ENCODE peak calls at places on chromosomes 2 and 18, in four cellular contexts. A, X, N and V are unnamed samples.

GRCh38 chr2:86225581-86225980 is 26.3 kb downstream of the MRPL35 start:
- DNase-seq in A (no peak), X (no peak), N (no peak), V (peak; percentile 57)

GRCh38 chr2:108315408-108316193 is 26.9 kb downstream of the SULT1C2 start:
- DNase-seq in A (no peak), X (peak; percentile 52), N (no peak), V (no peak)

GRCh38 chr2:66508358-66509071 is 73.6 kb downstream of the MEIS1 start:
- DNase-seq in A (no peak), X (no peak), N (no peak), V (no peak)

GRCh38 chr2:187640926-187641510 is 86.8 kb upstream of the TFPI start:
- DNase-seq in A (no peak), X (no peak), N (no peak), V (no peak)

GRCh38 chr2:159206736-159207380 is 79.6 kb downstream of the WDSUB1 start:
- DNase-seq in A (no peak), X (no peak), N (no peak), V (no peak)

GRCh38 chr2:8525582-8526402 is 156.1 kb upstream of the ID2 start:
- DNase-seq in A (peak; percentile 95), X (peak; percentile 92), N (peak; percentile 26), V (peak; percentile 90)

GRCh38 chr2:132929786-132930185 is 259.8 kb upstream of the LYPD1 start:
- DNase-seq in A (no peak), X (no peak), N (no peak), V (no peak)

GRCh38 chr2:118847447-118848172 is at the start of gene EN1:
- DNase-seq in A (peak; percentile 86), X (no peak), N (peak; percentile 82), V (no peak)

GRCh38 chr2:109437325-109438090 is 176.3 kb downstream of the SEPTIN10 start:
- DNase-seq in A (no peak), X (no peak), N (no peak), V (no peak)

GRCh38 chr2:138632066-138632465 is 130.5 kb downstream of the SPOPL start:
- DNase-seq in A (no peak), X (no peak), N (no peak), V (no peak)

GRCh38 chr2:188766086-188766856 is 207.9 kb upstream of the COL3A1 start:
- DNase-seq in A (no peak), X (no peak), N (no peak), V (no peak)

GRCh38 chr2:19358242-19359020 is at the start of gene OSR1:
- DNase-seq in A (no peak), X (peak; percentile 53), N (peak; percentile 15), V (no peak)

GRCh38 chr2:49619804-49620203 is 465.5 kb upstream of the FSHR start:
- DNase-seq in A (no peak), X (peak; percentile 18), N (peak; percentile 5), V (no peak)

GRCh38 chr2:43537137-43537536 is 58.7 kb downstream of the THADA start:
- DNase-seq in A (no peak), X (no peak), N (no peak), V (no peak)

GRCh38 chr2:198326431-198326830 is 522.0 kb downstream of the PLCL1 start:
- DNase-seq in A (no peak), X (no peak), N (no peak), V (no peak)

GRCh38 chr2:134191835-134192234 is 62.0 kb upstream of the MGAT5 start:
- DNase-seq in A (no peak), X (no peak), N (no peak), V (no peak)

GRCh38 chr2:74507926-74508520 is 528 bp upstream of the PCGF1 start:
- DNase-seq in A (peak; percentile 42), X (no peak), N (peak; percentile 39), V (no peak)

GRCh38 chr2:96116424-96116878 is at the start of gene ADRA2B:
- DNase-seq in A (peak; percentile 80), X (no peak), N (peak; percentile 74), V (no peak)

GRCh38 chr18:57353940-57354461 is 1.6 kb downstream of the ST8SIA3 start:
- DNase-seq in A (peak; percentile 54), X (peak; percentile 2), N (peak; percentile 74), V (no peak)

GRCh38 chr2:45008296-45009129 is 739 bp downstream of the SIX2 start:
- DNase-seq in A (no peak), X (no peak), N (peak; percentile 19), V (no peak)

DNA sequence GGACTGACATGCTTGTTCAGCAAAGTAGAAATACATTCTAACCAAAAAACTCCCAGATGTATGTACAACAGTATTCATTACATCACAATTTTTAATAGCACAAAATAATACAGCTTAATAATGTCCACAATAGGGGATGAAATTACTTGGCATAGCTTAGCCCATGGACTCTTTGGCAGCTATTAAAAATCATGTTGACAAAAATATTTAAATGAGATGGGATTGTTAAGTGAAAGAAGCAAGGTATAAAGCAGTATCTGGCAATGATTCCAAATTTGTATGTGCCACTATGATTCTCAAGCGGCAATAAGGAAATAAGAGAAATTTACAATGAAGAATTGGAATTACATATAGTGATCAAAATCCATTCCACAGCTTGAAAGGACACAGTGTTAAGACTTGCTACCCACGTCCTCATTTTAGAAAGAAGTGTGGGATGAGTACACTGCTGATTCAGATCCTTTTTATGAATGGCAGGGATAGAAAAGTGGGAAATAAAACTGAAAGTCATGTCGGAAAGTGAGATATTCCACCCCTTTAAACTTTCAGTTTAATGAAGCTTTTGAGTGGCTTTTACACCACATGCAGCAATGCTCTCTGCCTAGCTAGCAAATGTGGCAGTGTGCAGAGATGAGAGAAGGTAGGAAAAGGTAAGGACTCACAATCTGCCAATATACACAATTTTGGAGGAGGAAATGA is 2.4 kb downstream of the GAREM1 start:
- DNase-seq in A (no peak), X (no peak), N (no peak), V (no peak)
- TF ChIP-seq FOXK2 in A (no peak), X (no peak), N (no peak), V (no peak)

GRCh38 chr2:224776795-224777562 is 60.8 kb upstream of the CCDC195 start:
- DNase-seq in A (no peak), X (no peak), N (no peak), V (no peak)
- TF ChIP-seq FOXK2 in A (no peak), X (no peak), N (no peak), V (no peak)

GRCh38 chr2:95062716-95063400 is 37.4 kb downstream of the MAL start:
- DNase-seq in A (no peak), X (peak; percentile 32), N (no peak), V (peak; percentile 84)
- TF ChIP-seq FOXK2 in A (no peak), X (no peak), N (no peak), V (no peak)

GRCh38 chr2:231425811-231426703 is 30.5 kb downstream of the B3GNT7 start:
- DNase-seq in A (no peak), X (no peak), N (no peak), V (no peak)
- TF ChIP-seq FOXK2 in A (no peak), X (no peak), N (no peak), V (no peak)

GRCh38 chr2:239303711-239304532 is 96.9 kb downstream of the HDAC4 start:
- DNase-seq in A (no peak), X (no peak), N (no peak), V (no peak)

GRCh38 chr2:239304533-239305221 is 96.1 kb downstream of the HDAC4 start:
- DNase-seq in A (no peak), X (no peak), N (no peak), V (no peak)

GRCh38 chr2:239302083-239302807 is 98.6 kb downstream of the HDAC4 start:
- DNase-seq in A (no peak), X (no peak), N (no peak), V (no peak)

GRCh38 chr2:239300871-239301742 is 99.7 kb downstream of the HDAC4 start:
- DNase-seq in A (no peak), X (no peak), N (no peak), V (no peak)

DNA sequence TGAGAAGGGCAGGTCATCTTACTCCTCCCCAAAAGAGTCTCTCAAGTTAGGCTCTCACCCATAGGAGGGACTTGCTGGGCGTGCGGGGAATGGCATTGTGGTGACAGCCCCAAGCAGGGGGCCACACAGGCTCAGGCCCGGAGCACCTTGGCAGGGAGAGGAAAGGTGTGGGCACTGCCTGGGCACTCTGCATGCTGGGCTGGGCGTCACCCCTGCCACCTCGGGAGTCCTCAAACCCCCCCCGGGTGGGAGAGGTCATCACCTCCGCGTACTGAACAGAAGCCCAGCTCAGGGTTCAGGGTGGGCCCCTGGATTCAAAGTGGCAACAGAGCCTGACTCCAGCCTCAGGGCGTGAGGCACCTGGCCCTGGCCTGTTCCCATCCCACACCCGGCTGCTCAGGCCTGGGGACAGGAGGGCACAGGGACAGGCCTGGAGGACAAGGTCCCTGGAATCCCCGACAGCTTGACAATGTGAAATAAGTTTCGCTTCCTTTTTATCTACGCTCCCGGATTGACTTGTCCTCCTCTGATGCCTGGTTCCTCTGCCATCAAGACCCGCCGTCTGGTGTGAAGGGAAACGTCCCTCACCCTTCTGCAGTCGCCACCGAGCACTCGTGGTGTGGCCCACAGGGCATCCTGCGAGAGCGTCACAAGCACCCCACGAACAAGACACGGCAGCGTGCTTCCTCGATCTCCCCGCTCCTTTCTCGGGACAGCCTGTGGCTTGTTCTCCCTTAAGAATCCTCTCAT is 97.8 kb downstream of the HDAC4 start:
- DNase-seq in A (no peak), X (no peak), N (no peak), V (no peak)
- TF ChIP-seq FOXK2 in A (no peak), X (no peak), N (no peak), V (no peak)